ENCODE peak calls at places on chromosomes 16 and 17, in seven cellular contexts. U is endodermal cell; E is neural progenitor cell; Q is effector memory CD4-positive, alpha-beta T cell; L is fibroblast of lung; J is mesenchymal stem cell; P is tibial nerve. C is an unnamed sample.

GRCh38 chr16:10156111-10156510 is 26.1 kb downstream of the GRIN2A start:
- DNase-seq in J (no peak), E (no peak), Q (no peak), L (no peak), P (no peak), U (no peak), C (no peak)

GRCh38 chr17:82914375-82914774 is 74.6 kb upstream of the ZNF750 start:
- DNase-seq in L (no peak), J (no peak), Q (no peak), E (no peak), P (no peak), U (no peak), C (no peak)

GRCh38 chr17:9386401-9386800 is 189.2 kb downstream of the STX8 start:
- DNase-seq in P (no peak), E (no peak), Q (no peak), J (no peak), U (no peak), L (peak; percentile 46), C (no peak)

GRCh38 chr17:78159575-78160158 is 8.7 kb upstream of the SYNGR2 start:
- DNase-seq in E (no peak), J (peak; percentile 65), U (no peak), P (no peak), L (peak; percentile 64), Q (no peak), C (no peak)

GRCh38 chr17:50139950-50140885 is 10.3 kb upstream of the SAMD14 start:
- DNase-seq in P (peak; percentile 80), U (peak; percentile 97), Q (peak; percentile 65), E (peak; percentile 75), J (peak; percentile 78), L (peak; percentile 77), C (peak; percentile 79)

GRCh38 chr17:70780031-70780430 is 610.7 kb downstream of the KCNJ2 start:
- DNase-seq in P (no peak), E (no peak), U (no peak), J (no peak), L (peak; percentile 33), Q (no peak), C (no peak)

GRCh38 chr17:12201294-12201693 is 180.6 kb downstream of the MAP2K4 start:
- DNase-seq in Q (no peak), P (no peak), L (no peak), J (no peak), U (no peak), E (no peak), C (no peak)

GRCh38 chr16:20946015-20946629 is 45.6 kb downstream of the LYRM1 start:
- DNase-seq in U (no peak), J (no peak), P (no peak), E (no peak), Q (no peak), L (no peak), C (no peak)

GRCh38 chr16:86239381-86239780 is 270.9 kb upstream of the FOXF1 start:
- DNase-seq in Q (no peak), E (no peak), U (no peak), J (peak; percentile 41), P (no peak), L (no peak), C (no peak)

GRCh38 chr17:62665599-62665998 is 38.1 kb downstream of the MRC2 start:
- DNase-seq in U (peak; percentile 37), J (no peak), L (no peak), E (no peak), P (no peak), Q (no peak), C (no peak)

GRCh38 chr16:75591001-75591852 is 25.0 kb downstream of the GABARAPL2 start:
- DNase-seq in U (no peak), E (no peak), J (peak; percentile 47), Q (no peak), L (peak; percentile 67), P (peak; percentile 28), C (peak; percentile 31)

GRCh38 chr17:78268960-78269892 is 37.8 kb downstream of the TMEM235 start:
- DNase-seq in Q (no peak), E (peak; percentile 43), J (peak; percentile 93), L (peak; percentile 56), U (peak; percentile 90), P (no peak), C (peak; percentile 10)

GRCh38 chr17:74280093-74280513 is 6.1 kb downstream of the DNAI2 start:
- DNase-seq in U (no peak), Q (peak; percentile 33), P (no peak), J (no peak), L (no peak), E (no peak), C (no peak)

GRCh38 chr16:80309178-80309577 is 231.6 kb upstream of the DYNLRB2 start:
- DNase-seq in L (no peak), E (no peak), J (no peak), Q (no peak), P (no peak), U (no peak), C (no peak)

GRCh38 chr17:80068301-80069160 is 32.1 kb downstream of the CCDC40 start:
- DNase-seq in J (peak; percentile 85), L (peak; percentile 82), U (no peak), Q (no peak), P (peak; percentile 51), E (no peak), C (peak; percentile 50)

GRCh38 chr17:57097832-57098421 is 12.9 kb downstream of the AKAP1 start:
- DNase-seq in Q (no peak), U (no peak), E (no peak), L (peak; percentile 77), P (no peak), J (peak; percentile 51), C (no peak)

GRCh38 chr17:68384941-68385340 is 72.4 kb downstream of the WIPI1 start:
- DNase-seq in U (peak; percentile 33), P (no peak), Q (no peak), E (no peak), L (no peak), J (peak; percentile 29), C (no peak)

GRCh38 chr17:74276051-74276476 is 2.0 kb downstream of the DNAI2 start:
- DNase-seq in L (no peak), P (peak; percentile 48), Q (no peak), J (no peak), E (no peak), U (no peak), C (no peak)

GRCh38 chr17:20774472-20775135 is 195.1 kb downstream of the CDRT15L2 start:
- DNase-seq in P (no peak), U (peak; percentile 5), J (no peak), L (no peak), E (no peak), Q (no peak), C (no peak)

GRCh38 chr16:27334192-27334764 is 20.5 kb downstream of the IL4R start:
- DNase-seq in P (no peak), J (no peak), U (no peak), Q (no peak), E (no peak), L (no peak), C (no peak)
- H3K4me3 ChIP-seq in P (no peak overlapping the region), J (no peak overlapping the region), U (no peak overlapping the region), Q (no peak overlapping the region), E (no peak overlapping the region), L (no peak overlapping the region), C (no peak overlapping the region)

GRCh38 chr16:842631-843560 is 42.4 kb upstream of the GNG13 start:
- DNase-seq in E (no peak), Q (no peak), L (no peak), J (no peak), P (no peak), U (no peak), C (no peak)
- H3K9me3 ChIP-seq in E (no peaks in the 10 kb centered on the region), Q (no peaks in the 10 kb centered on the region), L (no peaks in the 10 kb centered on the region), J (peaks cover 2% of the 10 kb centered on the region), P (no peaks in the 10 kb centered on the region), U (no peaks in the 10 kb centered on the region), C (no peaks in the 10 kb centered on the region)

GRCh38 chr17:38454528-38454927 is 26.3 kb downstream of the ARHGAP23 start:
- DNase-seq in P (peak; percentile 52), L (peak; percentile 81), E (no peak), J (peak; percentile 79), U (no peak), Q (no peak), C (peak; percentile 74)

GRCh38 chr17:38457577-38458371 is 29.5 kb downstream of the ARHGAP23 start:
- DNase-seq in L (no peak), J (no peak), U (no peak), Q (no peak), P (no peak), E (no peak), C (no peak)

GRCh38 chr17:38456031-38456815 is 28.0 kb downstream of the ARHGAP23 start:
- DNase-seq in Q (no peak), U (peak; percentile 77), E (peak; percentile 31), L (no peak), P (no peak), J (peak; percentile 13), C (no peak)

GRCh38 chr17:38453951-38454421 is 25.7 kb downstream of the ARHGAP23 start:
- DNase-seq in P (no peak), J (peak; percentile 60), E (peak; percentile 45), Q (no peak), U (peak; percentile 77), L (peak; percentile 78), C (no peak)

DNA sequence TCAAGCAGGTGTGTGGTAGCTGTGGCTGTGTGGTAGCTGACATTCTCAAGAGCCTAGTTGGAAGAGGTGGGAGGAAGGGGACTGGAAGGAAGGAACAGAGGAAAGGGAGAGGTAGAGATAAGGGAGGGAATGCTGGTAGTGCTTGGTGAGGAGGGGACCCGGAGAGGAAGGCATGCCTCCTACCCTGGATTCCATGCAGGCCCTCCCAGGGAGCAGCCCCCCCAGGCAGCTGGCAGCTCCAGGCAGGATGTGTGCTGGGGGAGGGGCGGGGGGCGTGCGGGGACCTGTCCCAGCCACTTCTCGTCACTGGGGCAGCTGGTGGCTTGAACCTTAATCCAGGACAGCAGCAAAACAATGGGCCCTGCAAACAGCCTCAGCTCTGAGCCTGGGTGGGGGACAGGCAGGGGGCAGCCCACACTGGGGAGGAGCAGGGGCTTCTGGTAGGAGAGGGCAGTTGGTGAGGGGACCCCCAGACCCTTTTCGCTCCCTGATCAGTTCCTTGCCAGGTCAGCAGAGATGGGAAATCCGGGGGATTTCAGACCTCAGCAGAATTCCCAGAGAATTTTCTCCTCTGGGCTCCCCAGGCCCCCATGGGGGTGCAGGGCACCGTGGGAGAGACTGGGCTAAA is 27.1 kb downstream of the ARHGAP23 start:
- DNase-seq in E (peak; percentile 59), L (no peak), Q (no peak), U (peak; percentile 81), J (peak; percentile 14), P (no peak), C (no peak)
- H3K4me1 ChIP-seq in E (peaks cover 63% of the 10 kb centered on the region), L (peaks cover 31% of the 10 kb centered on the region), Q (no peaks in the 10 kb centered on the region), U (peaks cover 39% of the 10 kb centered on the region), J (peaks cover 73% of the 10 kb centered on the region), P (peaks cover 50% of the 10 kb centered on the region), C (no peaks in the 10 kb centered on the region)

GRCh38 chr16:53093162-53093744 is 38.5 kb downstream of the CHD9 start:
- DNase-seq in E (no peak), J (no peak), U (no peak), P (no peak), L (no peak), Q (no peak), C (no peak)

GRCh38 chr16:53089434-53090270 is 34.9 kb downstream of the CHD9 start:
- DNase-seq in Q (no peak), L (peak; percentile 32), E (peak; percentile 65), J (no peak), U (no peak), P (peak; percentile 50), C (no peak)

GRCh38 chr16:53090271-53090590 is 35.4 kb downstream of the CHD9 start:
- DNase-seq in Q (no peak), J (no peak), P (no peak), U (no peak), L (no peak), E (no peak), C (no peak)

GRCh38 chr16:53091508-53092211 is 36.9 kb downstream of the CHD9 start:
- DNase-seq in E (peak; percentile 48), Q (no peak), P (peak; percentile 60), J (peak; percentile 66), L (peak; percentile 95), U (peak; percentile 84), C (peak; percentile 28)

GRCh38 chr16:53090591-53091507 is 36.1 kb downstream of the CHD9 start:
- DNase-seq in Q (no peak), P (peak; percentile 97), J (peak; percentile 57), U (no peak), E (peak; percentile 23), L (peak; percentile 100), C (peak; percentile 61)
- H3K4me3 ChIP-seq in Q (no peak overlapping the region), P (no peak overlapping the region), J (no peak overlapping the region), U (no peak overlapping the region), E (peak overlapping the region; percentile 3), L (peak overlapping the region; percentile 41), C (no peak overlapping the region)